ENCODE peak calls at places on chromosome 17, in five cellular contexts. One of them, this sample, is unnamed.
A peak's percentile ranks its signal among the peaks of the same experiment; 100 is the strongest.

GRCh38 chr17:5784791-5785190 is 200.5 kb upstream of the NLRP1 start:
- DNase-seq in psoas muscle: no peak
- DNase-seq in aorta: no peak
- DNase-seq in mammary epithelial cell: peak; percentile 47
- DNase-seq in uterus: no peak
- DNase-seq in this sample: no peak

GRCh38 chr17:59652119-59652518 is 32.4 kb downstream of the CLTC start:
- DNase-seq in psoas muscle: no peak
- DNase-seq in aorta: no peak
- DNase-seq in mammary epithelial cell: no peak
- DNase-seq in uterus: no peak
- DNase-seq in this sample: no peak

GRCh38 chr17:4936436-4936835 is 3.4 kb downstream of the SLC25A11 start:
- DNase-seq in psoas muscle: no peak
- DNase-seq in aorta: no peak
- DNase-seq in mammary epithelial cell: no peak
- DNase-seq in uterus: no peak
- DNase-seq in this sample: no peak

GRCh38 chr17:78357687-78358537 is 2.0 kb downstream of the SOCS3 start:
- DNase-seq in psoas muscle: no peak
- DNase-seq in aorta: no peak
- DNase-seq in mammary epithelial cell: no peak
- DNase-seq in uterus: no peak
- DNase-seq in this sample: no peak

GRCh38 chr17:79050591-79050990 is 24.0 kb upstream of the ENGASE start:
- DNase-seq in psoas muscle: no peak
- DNase-seq in aorta: peak; percentile 14
- DNase-seq in mammary epithelial cell: no peak
- DNase-seq in uterus: no peak
- DNase-seq in this sample: no peak

GRCh38 chr17:59762022-59762825 is 54.8 kb downstream of the VMP1 start:
- DNase-seq in psoas muscle: no peak
- DNase-seq in aorta: no peak
- DNase-seq in mammary epithelial cell: peak; percentile 83
- DNase-seq in uterus: no peak
- DNase-seq in this sample: no peak

GRCh38 chr17:38429476-38430100 is 1.3 kb downstream of the ARHGAP23 start:
- DNase-seq in psoas muscle: no peak
- DNase-seq in aorta: no peak
- DNase-seq in mammary epithelial cell: no peak
- DNase-seq in uterus: no peak
- DNase-seq in this sample: no peak

GRCh38 chr17:15087946-15088345 is 177.2 kb downstream of the PMP22 start:
- DNase-seq in psoas muscle: no peak
- DNase-seq in aorta: no peak
- DNase-seq in mammary epithelial cell: no peak
- DNase-seq in uterus: no peak
- DNase-seq in this sample: no peak

GRCh38 chr17:77287432-77288068 is 146.8 kb downstream of the SEC14L1 start:
- DNase-seq in psoas muscle: peak; percentile 82
- DNase-seq in aorta: no peak
- DNase-seq in mammary epithelial cell: peak; percentile 80
- DNase-seq in uterus: no peak
- DNase-seq in this sample: no peak

GRCh38 chr17:79087428-79088143 is 13.0 kb downstream of the ENGASE start:
- DNase-seq in psoas muscle: peak; percentile 65
- DNase-seq in aorta: peak; percentile 69
- DNase-seq in mammary epithelial cell: peak; percentile 21
- DNase-seq in uterus: peak; percentile 69
- DNase-seq in this sample: peak; percentile 58

GRCh38 chr17:29597361-29598172 is 4.6 kb downstream of the ANKRD13B start:
- DNase-seq in psoas muscle: no peak
- DNase-seq in aorta: no peak
- DNase-seq in mammary epithelial cell: no peak
- DNase-seq in uterus: no peak
- DNase-seq in this sample: no peak

GRCh38 chr17:74190154-74190553 is 13.3 kb upstream of the RPL38 start:
- DNase-seq in psoas muscle: no peak
- DNase-seq in aorta: no peak
- DNase-seq in mammary epithelial cell: peak; percentile 43
- DNase-seq in uterus: no peak
- DNase-seq in this sample: no peak

GRCh38 chr17:77926967-77927366 is 31.5 kb upstream of the TNRC6C start:
- DNase-seq in psoas muscle: no peak
- DNase-seq in aorta: no peak
- DNase-seq in mammary epithelial cell: no peak
- DNase-seq in uterus: no peak
- DNase-seq in this sample: no peak

GRCh38 chr17:47099451-47099986 is 89.6 kb downstream of the CDC27 start:
- DNase-seq in psoas muscle: no peak
- DNase-seq in aorta: no peak
- DNase-seq in mammary epithelial cell: no peak
- DNase-seq in uterus: no peak
- DNase-seq in this sample: no peak

GRCh38 chr17:58336456-58337094 is 8.0 kb upstream of the TSPOAP1 start:
- DNase-seq in psoas muscle: no peak
- DNase-seq in aorta: no peak
- DNase-seq in mammary epithelial cell: no peak
- DNase-seq in uterus: no peak
- DNase-seq in this sample: peak; percentile 28

GRCh38 chr17:746181-746580 is 5.9 kb downstream of the GEMIN4 start:
- DNase-seq in psoas muscle: no peak
- DNase-seq in aorta: no peak
- DNase-seq in mammary epithelial cell: no peak
- DNase-seq in uterus: no peak
- DNase-seq in this sample: no peak

GRCh38 chr17:61456688-61457225 is 4.5 kb downstream of the TBX4 start:
- DNase-seq in psoas muscle: no peak
- DNase-seq in aorta: no peak
- DNase-seq in mammary epithelial cell: no peak
- DNase-seq in uterus: no peak
- DNase-seq in this sample: no peak

GRCh38 chr17:33200587-33200986 is 92.5 kb downstream of the ASIC2 start:
- DNase-seq in psoas muscle: no peak
- DNase-seq in aorta: no peak
- DNase-seq in mammary epithelial cell: peak; percentile 9
- DNase-seq in uterus: no peak
- DNase-seq in this sample: no peak

GRCh38 chr17:64200080-64201042 is 62.7 kb downstream of the TEX2 start:
- DNase-seq in psoas muscle: no peak
- DNase-seq in aorta: no peak
- DNase-seq in mammary epithelial cell: no peak
- DNase-seq in uterus: no peak
- DNase-seq in this sample: no peak

GRCh38 chr17:57130708-57131461 is 45.8 kb downstream of the AKAP1 start:
- DNase-seq in psoas muscle: peak; percentile 80
- DNase-seq in aorta: peak; percentile 85
- DNase-seq in mammary epithelial cell: peak; percentile 57
- DNase-seq in uterus: peak; percentile 83
- DNase-seq in this sample: peak; percentile 82

GRCh38 chr17:34156741-34157589 is 98.1 kb upstream of the CCL2 start:
- DNase-seq in psoas muscle: no peak
- DNase-seq in aorta: no peak
- DNase-seq in mammary epithelial cell: no peak
- DNase-seq in uterus: no peak
- DNase-seq in this sample: no peak

GRCh38 chr17:81578038-81578441 is 25.9 kb upstream of the FAAP100 start:
- DNase-seq in psoas muscle: no peak
- DNase-seq in aorta: no peak
- DNase-seq in mammary epithelial cell: peak; percentile 28
- DNase-seq in uterus: no peak
- DNase-seq in this sample: no peak

GRCh38 chr17:10069301-10069700 is 129.1 kb downstream of the GAS7 start:
- DNase-seq in psoas muscle: peak; percentile 51
- DNase-seq in aorta: peak; percentile 64
- DNase-seq in mammary epithelial cell: no peak
- DNase-seq in uterus: peak; percentile 69
- DNase-seq in this sample: no peak

GRCh38 chr17:56893503-56893902 is 20.3 kb downstream of the TRIM25 start:
- DNase-seq in psoas muscle: no peak
- DNase-seq in aorta: no peak
- DNase-seq in mammary epithelial cell: no peak
- DNase-seq in uterus: no peak
- DNase-seq in this sample: no peak

GRCh38 chr17:5126719-5127488 is 11.1 kb downstream of the USP6 start:
- DNase-seq in psoas muscle: no peak
- DNase-seq in aorta: no peak
- DNase-seq in mammary epithelial cell: no peak
- DNase-seq in uterus: no peak
- DNase-seq in this sample: no peak

GRCh38 chr17:34252138-34252889 is 2.8 kb upstream of the CCL2 start:
- DNase-seq in psoas muscle: peak; percentile 93
- DNase-seq in aorta: peak; percentile 95
- DNase-seq in mammary epithelial cell: no peak
- DNase-seq in uterus: peak; percentile 94
- DNase-seq in this sample: no peak

GRCh38 chr17:71628306-71628705 is 492.5 kb upstream of the SOX9 start:
- DNase-seq in psoas muscle: no peak
- DNase-seq in aorta: no peak
- DNase-seq in mammary epithelial cell: no peak
- DNase-seq in uterus: no peak
- DNase-seq in this sample: no peak

GRCh38 chr17:303161-303560 is 49.4 kb downstream of the RPH3AL start:
- DNase-seq in psoas muscle: no peak
- DNase-seq in aorta: no peak
- DNase-seq in mammary epithelial cell: no peak
- DNase-seq in uterus: no peak
- DNase-seq in this sample: no peak

GRCh38 chr17:15332338-15332737 is 9.1 kb downstream of the TEKT3 start:
- DNase-seq in psoas muscle: no peak
- DNase-seq in aorta: no peak
- DNase-seq in mammary epithelial cell: no peak
- DNase-seq in uterus: no peak
- DNase-seq in this sample: no peak

GRCh38 chr17:17484451-17484899 is 7.7 kb downstream of the MED9 start:
- DNase-seq in psoas muscle: no peak
- DNase-seq in aorta: no peak
- DNase-seq in mammary epithelial cell: no peak
- DNase-seq in uterus: no peak
- DNase-seq in this sample: no peak
- H3K4me1 ChIP-seq in psoas muscle: peaks cover 27% of the 10 kb centered on the region
- H3K4me1 ChIP-seq in aorta: no peaks in the 10 kb centered on the region
- H3K4me1 ChIP-seq in mammary epithelial cell: peaks cover 15% of the 10 kb centered on the region
- H3K4me1 ChIP-seq in uterus: no peaks in the 10 kb centered on the region
- H3K4me1 ChIP-seq in this sample: peaks cover 14% of the 10 kb centered on the region

DNA sequence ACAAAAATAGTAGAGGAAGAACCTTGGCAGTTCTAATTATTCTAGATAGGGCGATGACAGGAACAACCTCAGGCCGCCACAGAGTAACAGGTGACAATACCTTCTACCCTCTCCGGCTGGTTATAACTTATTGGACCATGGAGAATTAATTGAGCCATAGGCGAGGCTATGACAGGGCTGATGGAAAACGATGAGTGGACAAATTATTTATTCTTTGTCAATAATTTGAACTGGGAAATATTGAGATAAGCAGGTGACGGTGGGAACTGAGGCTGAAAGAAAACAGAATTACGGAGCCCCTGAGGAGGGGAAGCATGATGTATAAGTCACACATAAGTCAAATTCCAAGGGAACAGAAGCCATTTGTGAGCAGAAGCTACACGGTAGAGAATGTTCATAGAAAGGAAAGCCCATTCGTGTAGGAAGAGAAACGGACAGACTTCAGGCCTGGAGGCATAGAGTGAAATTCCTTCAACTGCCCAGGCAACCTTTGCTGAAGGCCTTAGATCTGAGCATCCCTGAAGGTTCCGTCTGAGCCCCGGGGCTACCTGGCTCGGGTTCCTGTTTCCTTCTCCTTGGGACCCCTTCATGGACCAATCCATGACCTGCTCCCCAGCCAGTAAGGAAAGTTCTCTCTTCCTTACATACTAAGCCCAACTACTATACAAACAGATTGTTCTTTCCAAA is 158.1 kb downstream of the MAP2K4 start:
- DNase-seq in psoas muscle: no peak
- DNase-seq in aorta: no peak
- DNase-seq in mammary epithelial cell: no peak
- DNase-seq in uterus: no peak
- DNase-seq in this sample: no peak
- H3K4me3 ChIP-seq in psoas muscle: no peak overlapping the region
- H3K4me3 ChIP-seq in aorta: no peak overlapping the region
- H3K4me3 ChIP-seq in mammary epithelial cell: no peak overlapping the region
- H3K4me3 ChIP-seq in uterus: no peak overlapping the region
- H3K4me3 ChIP-seq in this sample: no peak overlapping the region

GRCh38 chr17:48579738-48580543 is 1.8 kb upstream of the HOXB4 start:
- DNase-seq in psoas muscle: no peak
- DNase-seq in aorta: no peak
- DNase-seq in mammary epithelial cell: peak; percentile 32
- DNase-seq in uterus: no peak
- DNase-seq in this sample: no peak
- H3K4me1 ChIP-seq in psoas muscle: no peaks in the 10 kb centered on the region
- H3K4me1 ChIP-seq in aorta: no peaks in the 10 kb centered on the region
- H3K4me1 ChIP-seq in mammary epithelial cell: peaks cover 9% of the 10 kb centered on the region
- H3K4me1 ChIP-seq in uterus: no peaks in the 10 kb centered on the region
- H3K4me1 ChIP-seq in this sample: peaks cover 15% of the 10 kb centered on the region

DNA sequence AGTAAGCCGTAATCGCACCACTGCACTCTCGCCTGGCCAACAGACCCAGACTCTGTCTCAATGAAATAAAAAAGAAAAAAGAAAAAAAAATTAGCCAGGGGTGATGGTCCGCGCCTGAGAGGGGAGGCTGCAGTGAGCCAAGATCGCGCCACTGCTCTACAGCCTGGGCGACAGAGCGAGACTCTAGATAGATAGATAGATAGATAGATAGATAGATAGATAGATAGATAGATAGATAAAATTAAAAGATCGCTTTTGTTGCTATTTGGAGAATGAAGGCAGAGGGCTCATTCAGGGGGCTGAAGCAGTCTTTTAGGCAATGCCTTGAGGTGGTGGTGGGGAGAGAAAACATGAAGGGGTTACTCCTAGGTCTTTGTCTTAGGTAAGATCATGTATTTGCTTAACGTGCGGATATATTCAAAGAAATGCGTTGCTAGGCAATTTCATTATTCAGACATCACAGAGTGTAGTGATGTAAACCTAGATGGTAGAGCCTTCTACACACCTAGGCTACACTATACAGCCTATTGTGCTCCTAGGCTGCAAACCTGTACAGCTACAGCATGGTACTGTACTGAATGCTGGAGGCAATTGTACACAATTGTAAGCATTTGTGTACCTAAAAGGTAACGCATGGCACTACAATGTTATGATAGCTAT is 4.3 kb upstream of the HES7 start:
- DNase-seq in psoas muscle: no peak
- DNase-seq in aorta: no peak
- DNase-seq in mammary epithelial cell: no peak
- DNase-seq in uterus: no peak
- DNase-seq in this sample: no peak
- H3K4me3 ChIP-seq in psoas muscle: no peak overlapping the region
- H3K4me3 ChIP-seq in aorta: no peak overlapping the region
- H3K4me3 ChIP-seq in mammary epithelial cell: no peak overlapping the region
- H3K4me3 ChIP-seq in uterus: no peak overlapping the region
- H3K4me3 ChIP-seq in this sample: no peak overlapping the region